ENCODE peak calls at places on chromosomes 5 and 9, in four cellular contexts. V is activated T-cell treated with anti-CD3 and anti-CD28 coated beads, Interleukin-2, amount 50 U/mL, for 72 hours; C is T-helper 1 cell; G is stimulated activated CD4-positive, alpha-beta T cell treated with anti-CD3 and anti-CD28 coated beads, Interleukin-4, amount 100 ng/mL, for 4 hours. D is an unnamed sample.

GRCh38 chr9:88923653-88924284 is 67.5 kb upstream of the S1PR3 start:
- DNase-seq in V (peak), C (no peak), G (no peak), D (no peak)

GRCh38 chr9:96137666-96138429 is 164.1 kb downstream of the HSD17B3 start:
- DNase-seq in C (no peak), G (no peak), V (no peak), D (no peak)

GRCh38 chr5:82605441-82605973 is 327.4 kb upstream of the RPS23 start:
- DNase-seq in C (no peak), V (no peak), G (no peak), D (no peak)

GRCh38 chr9:2231831-2232230 is 216.7 kb downstream of the SMARCA2 start:
- DNase-seq in G (no peak), V (no peak), C (no peak), D (no peak)

GRCh38 chr5:109865636-109866035 is 175.9 kb downstream of the MAN2A1 start:
- DNase-seq in V (peak), C (no peak), G (no peak), D (no peak)

GRCh38 chr5:147860641-147861025 is 17.9 kb upstream of the SCGB3A2 start:
- DNase-seq in G (no peak), V (no peak), C (no peak), D (no peak)

GRCh38 chr9:70112981-70113380 is 69.3 kb downstream of the MAMDC2 start:
- DNase-seq in V (no peak), C (no peak), G (no peak), D (no peak)

GRCh38 chr5:76372320-76373054 is 30.6 kb upstream of the IQGAP2 start:
- DNase-seq in G (no peak), C (no peak), V (no peak), D (no peak)

GRCh38 chr9:76269789-76270188 is 124.4 kb downstream of the RFK start:
- DNase-seq in V (no peak), G (no peak), C (no peak), D (no peak)

GRCh38 chr5:133163839-133164238 is 112.0 kb downstream of the HSPA4 start:
- DNase-seq in C (no peak), V (no peak), G (no peak), D (no peak)

GRCh38 chr5:74009502-74009901 is 383.5 kb downstream of the ARHGEF28 start:
- DNase-seq in G (no peak), C (no peak), V (no peak), D (no peak)

GRCh38 chr5:54018438-54018837 is 291.9 kb downstream of the ARL15 start:
- DNase-seq in C (no peak), V (no peak), G (no peak), D (no peak)

D was measured in progenitor cell of endocrine pancreas.